ENCODE peak calls at places on chromosomes 6 and 20, in nine cellular contexts. N is activated B cell treated with CpG ODN at 0.5 μM for 24 hours; V is GM20000; I is A172; B is left cardiac atrium; R is Jurkat, Clone E6-1; K is body of pancreas; U is pancreas; A is right cardiac atrium. Q is an unnamed sample.
A peak's percentile ranks its signal among the peaks of the same experiment; 100 is the strongest.

GRCh38 chr20:25867776-25868649 is 171.4 kb upstream of the ZNF337 start:
- DNase-seq in N (peak; percentile 38), V (no peak), I (no peak), B (peak; percentile 86), R (peak; percentile 63), K (peak; percentile 74), U (peak; percentile 73), A (peak; percentile 94), Q (peak; percentile 78)

GRCh38 chr6:136751478-136751956 is 40.8 kb downstream of the MAP3K5 start:
- DNase-seq in N (no peak), V (peak; percentile 51), I (no peak), B (no peak), R (peak; percentile 51), K (no peak), U (no peak), A (no peak), Q (no peak)

GRCh38 chr6:159168536-159169192 is 536 bp upstream of the FNDC1 start:
- DNase-seq in N (no peak), V (no peak), I (no peak), B (peak; percentile 57), R (no peak), K (no peak), U (no peak), A (peak; percentile 80), Q (peak; percentile 61)

GRCh38 chr6:24974182-24975171 is 38.7 kb upstream of the RIPOR2 start:
- DNase-seq in N (no peak), V (no peak), I (peak; percentile 6), B (no peak), R (no peak), K (no peak), U (no peak), A (no peak), Q (no peak)

GRCh38 chr6:154219250-154219649 is 137.4 kb downstream of the IPCEF1 start:
- DNase-seq in N (no peak), V (no peak), I (no peak), B (no peak), R (no peak), K (no peak), U (no peak), A (no peak), Q (no peak)

GRCh38 chr6:163369122-163369521 is 45.4 kb upstream of the QKI start:
- DNase-seq in N (no peak), V (no peak), I (no peak), B (no peak), R (no peak), K (no peak), U (no peak), A (no peak), Q (no peak)

GRCh38 chr6:107660839-107661238 is 163.3 kb downstream of the SCML4 start:
- DNase-seq in N (no peak), V (no peak), I (no peak), B (no peak), R (no peak), K (no peak), U (peak; percentile 23), A (no peak), Q (no peak)

GRCh38 chr20:13139459-13140150 is 81.5 kb upstream of the ISM1 start:
- DNase-seq in N (no peak), V (no peak), I (no peak), B (no peak), R (peak; percentile 8), K (no peak), U (no peak), A (no peak), Q (no peak)